ENCODE peak calls at places on chromosomes 7 and 10, in ten cellular contexts. K, H, V, B, X, Z, D, C, Y and W are unnamed samples.

GRCh38 chr10:51344371-51344770 is 270.1 kb downstream of the PRKG1 start:
- DNase-seq in C (no peak), V (no peak), H (no peak), D (no peak), Y (no peak), B (no peak), X (no peak), K (peak; percentile 52), Z (no peak), W (peak; percentile 5)

GRCh38 chr7:51229106-51229537 is 87.5 kb downstream of the COBL start:
- DNase-seq in C (no peak), K (no peak), X (no peak), B (no peak), H (no peak), D (no peak), Y (peak; percentile 16), Z (no peak), V (no peak), W (no peak)

GRCh38 chr7:93620057-93620456 is 45.5 kb upstream of the CALCR start:
- DNase-seq in B (no peak), H (no peak), X (no peak), Y (no peak), K (no peak), C (no peak), Z (no peak), D (no peak), V (no peak), W (peak; percentile 14)

GRCh38 chr7:32335107-32335506 is 155.1 kb downstream of the LSM5 start:
- DNase-seq in X (no peak), H (no peak), V (no peak), B (no peak), Z (no peak), D (no peak), K (peak; percentile 64), C (peak; percentile 10), Y (no peak), W (peak; percentile 72)

GRCh38 chr7:82410461-82410860 is 33.1 kb downstream of the CACNA2D1 start:
- DNase-seq in Y (peak; percentile 9), C (no peak), D (no peak), X (no peak), B (no peak), H (no peak), Z (no peak), V (no peak), K (no peak), W (peak; percentile 1)

GRCh38 chr10:80612261-80612660 is 74.6 kb downstream of the SH2D4B start:
- DNase-seq in H (no peak), C (no peak), Y (no peak), K (no peak), D (no peak), Z (no peak), X (no peak), V (no peak), B (no peak), W (peak; percentile 47)

GRCh38 chr10:93813507-93814465 is 56.0 kb downstream of the LGI1 start:
- DNase-seq in B (peak; percentile 34), C (peak; percentile 46), Z (peak; percentile 66), X (peak; percentile 27), K (peak; percentile 51), D (peak; percentile 64), H (peak; percentile 64), V (peak; percentile 58), Y (peak; percentile 68), W (peak; percentile 47)

GRCh38 chr10:48493083-48493871 is 111.6 kb downstream of the ARHGAP22 start:
- DNase-seq in K (no peak), B (peak; percentile 11), C (no peak), Z (peak; percentile 71), D (no peak), V (no peak), H (no peak), X (no peak), Y (no peak), W (peak; percentile 58)

GRCh38 chr10:5441106-5441505 is 28.7 kb downstream of the NET1 start:
- DNase-seq in X (no peak), Z (no peak), V (no peak), C (no peak), H (no peak), Y (peak; percentile 51), K (no peak), B (no peak), D (no peak), W (no peak)

GRCh38 chr7:107690084-107690483 is 29.5 kb downstream of the SLC26A4 start:
- DNase-seq in Z (no peak), H (no peak), V (no peak), D (no peak), X (no peak), K (no peak), Y (no peak), B (no peak), C (no peak), W (no peak)

GRCh38 chr7:66642186-66642585 is 13.5 kb downstream of the KCTD7 start:
- DNase-seq in C (no peak), Y (no peak), B (no peak), X (no peak), V (no peak), K (no peak), Z (no peak), H (no peak), D (no peak), W (no peak)

GRCh38 chr7:121633186-121633585 is 237.1 kb upstream of the FAM3C start:
- DNase-seq in X (no peak), K (peak; percentile 15), V (no peak), C (no peak), Y (no peak), Z (no peak), B (no peak), D (no peak), H (peak; percentile 52), W (no peak)

GRCh38 chr7:36723951-36724664 is at the start of gene AOAH:
- DNase-seq in C (no peak), H (no peak), D (no peak), Y (no peak), K (no peak), V (peak; percentile 82), Z (no peak), B (no peak), X (no peak), W (peak; percentile 7)

GRCh38 chr7:29228289-29229011 is 33.9 kb downstream of the CHN2 start:
- DNase-seq in K (no peak), C (no peak), V (no peak), Z (no peak), Y (no peak), B (no peak), H (no peak), X (no peak), D (no peak), W (no peak)

GRCh38 chr7:146129296-146129695 is 12.7 kb downstream of the CNTNAP2 start:
- DNase-seq in C (peak; percentile 3), X (no peak), B (no peak), V (no peak), Z (no peak), D (no peak), H (no peak), K (no peak), Y (peak; percentile 30), W (no peak)

GRCh38 chr10:52818019-52818418 is 45.4 kb upstream of the MBL2 start:
- DNase-seq in K (peak; percentile 66), D (peak; percentile 41), C (peak; percentile 61), Z (no peak), X (peak; percentile 27), B (peak; percentile 19), H (peak; percentile 53), V (no peak), Y (peak; percentile 62), W (peak; percentile 91)

GRCh38 chr7:107049971-107050532 is 5.5 kb downstream of the PRKAR2B start:
- DNase-seq in B (no peak), C (no peak), Z (no peak), D (no peak), K (no peak), Y (no peak), X (no peak), H (no peak), V (no peak), W (no peak)

GRCh38 chr7:128699895-128700294 is 27.8 kb downstream of the GARIN1A start:
- DNase-seq in Z (no peak), K (no peak), X (no peak), Y (no peak), B (no peak), C (no peak), V (no peak), H (no peak), D (no peak), W (no peak)

GRCh38 chr10:114845978-114846693 is 24.6 kb downstream of the FHIP2A start:
- DNase-seq in V (no peak), D (no peak), Y (no peak), B (no peak), X (no peak), K (no peak), C (no peak), Z (no peak), H (no peak), W (no peak)

GRCh38 chr7:20216637-20217036 is 547 bp downstream of the MACC1 start:
- DNase-seq in X (no peak), H (no peak), C (no peak), K (no peak), V (no peak), D (no peak), B (no peak), Y (no peak), Z (no peak), W (no peak)
- H3K4me3 ChIP-seq in X (no peak overlapping the region), H (no peak overlapping the region), C (no peak overlapping the region), K (no peak overlapping the region), V (no peak overlapping the region), D (peak overlapping the region; percentile 61), B (no peak overlapping the region), Y (peak overlapping the region; percentile 16), Z (no peak overlapping the region), W (peak overlapping the region; percentile 59)

GRCh38 chr10:130782467-130782866 is 529.1 kb downstream of the TCERG1L start:
- DNase-seq in Z (no peak), H (no peak), B (no peak), X (no peak), Y (peak; percentile 36), V (no peak), C (no peak), D (no peak), K (no peak), W (no peak)
- TF ChIP-seq CTCF in Z (no peak), H (no peak), B (no peak), X (no peak), Y (peak; percentile 37), V (no peak), C (no peak), D (no peak), K (no peak), W (no peak)

GRCh38 chr10:4121531-4122380 is 336.7 kb upstream of the KLF6 start:
- DNase-seq in H (no peak), K (no peak), X (no peak), B (no peak), V (peak; percentile 56), C (no peak), Z (no peak), D (no peak), Y (no peak), W (no peak)
- H3K4me3 ChIP-seq in H (no peak overlapping the region), K (no peak overlapping the region), X (no peak overlapping the region), B (no peak overlapping the region), V (no peak overlapping the region), C (no peak overlapping the region), Z (no peak overlapping the region), D (no peak overlapping the region), Y (no peak overlapping the region), W (no peak overlapping the region)

DNA sequence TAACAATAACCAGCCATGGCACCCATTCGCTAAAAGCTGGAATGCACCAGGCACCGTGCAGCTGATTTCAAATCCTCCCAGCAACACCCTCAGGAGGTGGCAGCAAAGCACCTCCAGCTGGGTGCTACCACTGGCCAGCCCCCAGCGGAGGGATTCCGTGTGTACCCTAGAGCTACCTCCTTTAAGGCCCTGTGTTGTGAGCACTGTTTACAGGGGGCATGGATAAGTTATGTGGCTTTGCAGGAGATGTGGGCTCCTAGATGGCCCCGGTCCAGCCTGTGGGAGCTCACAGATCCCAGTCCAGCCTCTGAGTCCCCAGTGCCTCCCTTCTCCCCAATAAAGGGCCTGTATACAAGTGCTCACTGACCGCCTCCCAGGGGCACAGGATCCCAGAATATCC is 27.1 kb downstream of the TNRC18 start:
- DNase-seq in Z (no peak), Y (no peak), X (no peak), B (peak; percentile 61), K (no peak), V (no peak), H (peak; percentile 68), D (peak; percentile 54), C (no peak), W (peak; percentile 77)
- TF ChIP-seq CTCF in Z (no peak), Y (no peak), X (no peak), B (peak; percentile 38), K (no peak), V (no peak), H (peak; percentile 23), D (no peak), C (no peak), W (peak; percentile 52)